ENCODE peak calls at places on chromosomes 16 and 17, in seven cellular contexts. N is heart left ventricle, G is brain microvascular endothelial cell, O is tibial nerve, P is heart right ventricle, E is left ventricle myocardium inferior, X is OCI-LY7. C is an unnamed sample.

GRCh38 chr17:18981642-18982424 is 22.7 kb downstream of the FAM83G start:
- DNase-seq in O (no peak), X (no peak), N (no peak), E (no peak), P (no peak), G (peak), C (peak)

GRCh38 chr16:8588703-8589292 is 1.5 kb downstream of the TMEM114 start:
- DNase-seq in G (no peak), X (no peak), O (no peak), E (no peak), N (no peak), P (no peak), C (no peak)

GRCh38 chr16:75486666-75487313 is 8.5 kb downstream of the CHST6 start:
- DNase-seq in O (no peak), G (no peak), E (no peak), N (no peak), P (no peak), X (no peak), C (no peak)

GRCh38 chr17:7912927-7913524 is 3.1 kb downstream of the RNF227 start:
- DNase-seq in X (peak), E (no peak), O (no peak), P (peak), N (no peak), G (peak), C (no peak)

GRCh38 chr16:77273815-77274214 is 74.6 kb downstream of the SYCE1L start:
- DNase-seq in X (no peak), O (no peak), E (no peak), G (no peak), P (no peak), N (no peak), C (no peak)

GRCh38 chr17:50266384-50267073 is 7.7 kb upstream of the TMEM92 start:
- DNase-seq in G (peak), P (no peak), N (peak), O (peak), E (no peak), X (no peak), C (peak)

GRCh38 chr16:14324581-14324980 is 253.5 kb downstream of the MRTFB start:
- DNase-seq in G (no peak), P (no peak), O (no peak), X (no peak), E (no peak), N (no peak), C (no peak)

GRCh38 chr17:58136669-58137279 is 11.4 kb upstream of the OR4D1 start:
- DNase-seq in X (peak), N (no peak), G (no peak), E (no peak), O (no peak), P (no peak), C (no peak)

GRCh38 chr17:74389094-74389753 is 21.9 kb downstream of the GPR142 start:
- DNase-seq in E (no peak), P (no peak), O (no peak), G (no peak), X (no peak), N (no peak), C (no peak)

GRCh38 chr17:63827801-63828221 is 348 bp upstream of the FTSJ3 start:
- DNase-seq in N (no peak), P (no peak), O (no peak), E (no peak), X (peak), G (no peak), C (no peak)

GRCh38 chr17:17227608-17228520 is 9.1 kb downstream of the FLCN start:
- DNase-seq in G (no peak), X (no peak), E (peak), O (no peak), N (peak), P (peak), C (peak)

GRCh38 chr17:38611872-38612376 is 6.2 kb upstream of the SRCIN1 start:
- DNase-seq in P (no peak), O (no peak), X (no peak), N (no peak), E (no peak), G (no peak), C (no peak)

GRCh38 chr16:56190903-56191806 is at the start of gene GNAO1:
- DNase-seq in N (peak), O (peak), X (no peak), G (peak), P (peak), E (peak), C (peak)

GRCh38 chr16:85011846-85012284 is 530 bp upstream of the ZDHHC7 start:
- DNase-seq in P (no peak), E (no peak), X (no peak), G (no peak), O (no peak), N (no peak), C (no peak)

GRCh38 chr16:86442703-86443102 is 67.6 kb upstream of the FOXF1 start:
- DNase-seq in X (no peak), O (no peak), P (no peak), E (no peak), G (no peak), N (no peak), C (no peak)

GRCh38 chr17:76051071-76051467 is 21.2 kb downstream of the SRP68 start:
- DNase-seq in E (no peak), N (no peak), G (peak), O (no peak), P (no peak), X (no peak), C (no peak)

GRCh38 chr16:81612351-81613170 is 166.5 kb upstream of the PLCG2 start:
- DNase-seq in O (no peak), E (peak), X (no peak), P (peak), G (no peak), N (peak), C (no peak)

GRCh38 chr17:72719582-72720493 is 372.6 kb downstream of the SLC39A11 start:
- DNase-seq in G (peak), P (no peak), O (no peak), X (no peak), E (no peak), N (no peak), C (no peak)

GRCh38 chr16:69273009-69273408 is 38.1 kb upstream of the VPS4A start:
- DNase-seq in E (no peak), X (no peak), N (no peak), O (no peak), G (peak), P (no peak), C (no peak)

GRCh38 chr16:50741225-50741807 is 570 bp upstream of the CYLD start:
- DNase-seq in E (no peak), X (no peak), N (peak), O (no peak), G (no peak), P (peak), C (peak)

GRCh38 chr16:86522639-86523038 is 12.3 kb downstream of the FOXF1 start:
- DNase-seq in P (no peak), N (no peak), X (no peak), G (no peak), O (no peak), E (no peak), C (no peak)

GRCh38 chr17:65690626-65691310 is 129.3 kb upstream of the AXIN2 start:
- DNase-seq in O (no peak), N (no peak), P (no peak), E (no peak), G (no peak), X (peak), C (no peak)

GRCh38 chr17:13031718-13032350 is 14.0 kb upstream of the ELAC2 start:
- DNase-seq in X (peak), N (peak), E (peak), O (no peak), P (peak), G (peak), C (no peak)

GRCh38 chr16:56370836-56371235 is 54.5 kb downstream of the AMFR start:
- DNase-seq in N (no peak), O (no peak), G (no peak), E (no peak), P (no peak), X (no peak), C (peak)

GRCh38 chr17:36591434-36592315 is at the start of gene DHRS11:
- DNase-seq in X (peak), P (peak), G (peak), N (peak), E (peak), O (peak), C (peak)

GRCh38 chr17:50618300-50618699 is 16.4 kb upstream of the ABCC3 start:
- DNase-seq in X (no peak), O (no peak), P (no peak), G (no peak), N (no peak), E (no peak), C (no peak)

GRCh38 chr16:65746941-65747340 is 619.5 kb upstream of the CDH5 start:
- DNase-seq in E (no peak), P (no peak), N (no peak), O (no peak), G (no peak), X (no peak), C (no peak)

GRCh38 chr17:35588196-35588920 is 1.2 kb downstream of the AP2B1 start:
- DNase-seq in E (no peak), N (no peak), P (no peak), G (peak), O (no peak), X (no peak), C (no peak)

GRCh38 chr16:8713635-8714097 is 39.2 kb downstream of the ABAT start:
- DNase-seq in N (no peak), X (no peak), G (no peak), P (no peak), E (no peak), O (no peak), C (no peak)

DNA sequence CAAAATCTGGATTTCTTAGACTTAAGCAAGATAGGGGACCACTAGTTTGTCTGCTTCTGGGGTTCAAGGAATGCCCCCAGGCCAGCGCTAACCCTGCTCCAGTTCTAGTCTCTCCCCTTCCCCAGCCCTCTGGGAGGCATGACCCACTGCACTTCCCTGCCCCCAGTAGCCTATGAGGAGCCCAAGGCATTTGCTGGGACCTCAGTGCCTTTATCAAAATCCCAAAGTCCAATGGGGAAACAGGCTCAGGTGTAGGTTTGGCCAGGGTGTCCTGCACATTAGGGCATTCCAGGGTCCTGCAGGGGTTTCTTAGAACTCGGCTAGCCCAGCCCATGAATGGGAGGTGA is 1.2 kb downstream of the IL4R start:
- DNase-seq in G (no peak), X (no peak), E (no peak), O (no peak), N (no peak), P (no peak), C (no peak)
- H3K27ac ChIP-seq in G (peak), X (no peak), E (peak), O (peak), N (peak), P (peak), C (peak)

DNA sequence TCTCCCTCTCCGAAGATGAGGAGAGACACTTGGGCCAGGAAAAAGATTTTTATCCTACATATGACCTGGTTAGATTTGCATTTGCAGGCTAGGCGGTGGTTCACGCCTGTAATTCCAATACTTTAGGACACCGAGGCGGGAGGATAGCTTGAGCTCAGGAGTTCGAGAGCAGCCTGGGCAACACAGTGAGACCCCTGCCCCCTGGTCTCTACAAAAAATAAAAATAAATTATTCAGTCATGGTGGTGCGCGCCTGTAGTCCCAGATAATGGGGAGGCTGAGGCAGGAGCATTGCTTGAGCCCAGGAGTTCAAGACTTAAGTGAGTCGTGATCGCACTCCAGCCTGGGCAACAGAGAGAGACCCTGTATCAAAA is 7.9 kb upstream of the THAP11 start:
- DNase-seq in G (no peak), N (no peak), X (no peak), E (no peak), P (no peak), O (no peak), C (no peak)
- H3K27ac ChIP-seq in G (no peak), N (peak), X (no peak), E (peak), P (peak), O (peak), C (peak)

GRCh38 chr16:88939814-88940195 is 37.2 kb downstream of the CBFA2T3 start:
- DNase-seq in E (peak), G (no peak), P (peak), X (no peak), N (peak), O (no peak), C (no peak)

GRCh38 chr16:88938119-88938932 is 38.7 kb downstream of the CBFA2T3 start:
- DNase-seq in N (no peak), O (no peak), P (no peak), G (no peak), E (no peak), X (no peak), C (no peak)

GRCh38 chr16:88940196-88941050 is 36.6 kb downstream of the CBFA2T3 start:
- DNase-seq in G (no peak), P (no peak), E (no peak), X (no peak), O (no peak), N (peak), C (peak)

GRCh38 chr16:88936913-88937666 is 39.9 kb downstream of the CBFA2T3 start:
- DNase-seq in P (no peak), G (no peak), O (no peak), X (no peak), E (peak), N (no peak), C (no peak)

GRCh38 chr16:88938933-88939813 is 37.8 kb downstream of the CBFA2T3 start:
- DNase-seq in E (peak), G (no peak), O (no peak), N (peak), P (peak), X (no peak), C (no peak)
- H3K27ac ChIP-seq in E (peak), G (no peak), O (no peak), N (peak), P (peak), X (no peak), C (no peak)

GRCh38 chr16:73050115-73051099 is 2.5 kb upstream of the ZFHX3 start:
- DNase-seq in N (no peak), X (no peak), E (no peak), P (no peak), G (no peak), O (no peak), C (no peak)
- H3K27ac ChIP-seq in N (peak), X (no peak), E (peak), P (peak), G (peak), O (peak), C (peak)

GRCh38 chr17:47853616-47854015 is 2.7 kb upstream of the SP6 start:
- DNase-seq in N (peak), G (no peak), E (no peak), O (no peak), P (no peak), X (no peak), C (no peak)

GRCh38 chr17:47860396-47860795 is 9.4 kb upstream of the SP6 start:
- DNase-seq in E (no peak), P (no peak), G (no peak), O (no peak), X (no peak), N (no peak), C (peak)

GRCh38 chr17:47855737-47856136 is 4.8 kb upstream of the SP6 start:
- DNase-seq in P (peak), N (no peak), O (no peak), E (no peak), G (no peak), X (no peak), C (no peak)

GRCh38 chr17:47857551-47858410 is 6.8 kb upstream of the SP6 start:
- DNase-seq in N (no peak), O (no peak), G (no peak), E (no peak), X (no peak), P (no peak), C (no peak)

DNA sequence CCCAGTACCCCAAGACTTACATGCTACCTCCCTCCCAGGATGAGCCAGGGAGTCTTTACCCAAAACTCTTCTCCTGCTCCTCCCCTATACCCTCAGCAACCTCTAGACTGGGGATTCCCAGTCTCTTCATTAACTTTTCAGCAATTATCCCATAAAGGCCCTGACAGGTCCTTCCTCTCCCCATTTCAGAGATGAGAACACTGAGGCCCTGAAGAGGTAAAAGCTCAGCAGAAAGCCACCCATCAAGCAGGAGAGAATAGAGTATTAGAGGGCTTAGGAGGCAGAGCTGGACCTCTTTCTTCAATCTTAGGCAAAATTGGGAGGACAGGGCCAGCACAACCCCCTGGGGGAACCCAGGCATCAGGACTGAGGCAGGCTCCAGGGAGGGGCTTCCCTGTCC is 5.9 kb upstream of the SP6 start:
- DNase-seq in P (no peak), N (no peak), G (no peak), X (no peak), E (no peak), O (no peak), C (no peak)
- H3K27ac ChIP-seq in P (no peak), N (no peak), G (no peak), X (no peak), E (no peak), O (no peak), C (no peak)